ENCODE peak calls at places on chromosomes 5 and 9, in six cellular contexts. X, C, D, Q, Z and P are unnamed samples.

GRCh38 chr5:173210877-173211276 is 24.1 kb downstream of the NKX2-5 start:
- DNase-seq in X (no peak), C (no peak), D (no peak), Q (no peak), Z (no peak), P (no peak)

GRCh38 chr9:86645303-86645702 is 291.1 kb upstream of the TUT7 start:
- DNase-seq in X (no peak), C (no peak), D (no peak), Q (no peak), Z (no peak), P (no peak)

GRCh38 chr9:137057545-137057944 is 3.7 kb upstream of the ENTPD2 start:
- DNase-seq in X (no peak), C (peak), D (no peak), Q (no peak), Z (no peak), P (no peak)

GRCh38 chr5:102720954-102721353 is 34.2 kb upstream of the PAM start:
- DNase-seq in X (no peak), C (no peak), D (no peak), Q (no peak), Z (no peak), P (no peak)

GRCh38 chr5:159034083-159034824 is 65.5 kb downstream of the EBF1 start:
- DNase-seq in X (no peak), C (no peak), D (peak), Q (no peak), Z (no peak), P (peak)

GRCh38 chr5:43192558-43193170 is 639 bp downstream of the NIM1K start:
- DNase-seq in X (no peak), C (no peak), D (peak), Q (peak), Z (no peak), P (no peak)

GRCh38 chr9:16058131-16058549 is 505.3 kb downstream of the CCDC171 start:
- DNase-seq in X (no peak), C (no peak), D (peak), Q (no peak), Z (no peak), P (no peak)

GRCh38 chr5:97550164-97550563 is 367.1 kb upstream of the RIOK2 start:
- DNase-seq in X (no peak), C (no peak), D (peak), Q (no peak), Z (no peak), P (no peak)

GRCh38 chr9:135075234-135076142 is 12.0 kb upstream of the OLFM1 start:
- DNase-seq in X (no peak), C (peak), D (peak), Q (peak), Z (no peak), P (no peak)

GRCh38 chr9:137095664-137096517 is 9.1 kb downstream of the MAN1B1 start:
- DNase-seq in X (peak), C (no peak), D (no peak), Q (peak), Z (peak), P (peak)

GRCh38 chr5:81393430-81393782 is 528 bp downstream of the ACOT12 start:
- DNase-seq in X (no peak), C (no peak), D (no peak), Q (no peak), Z (no peak), P (no peak)

GRCh38 chr5:135887447-135887864 is 8.2 kb downstream of the IL9 start:
- DNase-seq in X (peak), C (peak), D (peak), Q (peak), Z (peak), P (peak)

GRCh38 chr5:88683506-88684135 is 199.4 kb downstream of the MEF2C start:
- DNase-seq in X (no peak), C (peak), D (no peak), Q (peak), Z (no peak), P (no peak)

GRCh38 chr9:21752003-21752402 is 50.4 kb upstream of the MTAP start:
- DNase-seq in X (no peak), C (no peak), D (no peak), Q (no peak), Z (no peak), P (no peak)

GRCh38 chr9:13131396-13131795 is 148.1 kb downstream of the MPDZ start:
- DNase-seq in X (no peak), C (no peak), D (no peak), Q (no peak), Z (no peak), P (no peak)

GRCh38 chr5:1511651-1512540 is 11.9 kb downstream of the LPCAT1 start:
- DNase-seq in X (no peak), C (no peak), D (peak), Q (no peak), Z (no peak), P (no peak)

GRCh38 chr5:33257807-33258491 is 182.8 kb upstream of the TARS1 start:
- DNase-seq in X (no peak), C (no peak), D (peak), Q (no peak), Z (no peak), P (no peak)

GRCh38 chr5:152503206-152503605 is 98.1 kb upstream of the NMUR2 start:
- DNase-seq in X (no peak), C (no peak), D (no peak), Q (no peak), Z (no peak), P (no peak)

GRCh38 chr5:172574845-172575170 is 66.3 kb upstream of the NEURL1B start:
- DNase-seq in X (no peak), C (no peak), D (no peak), Q (no peak), Z (no peak), P (no peak)

GRCh38 chr5:62296998-62297397 is 9.0 kb upstream of the KIF2A start:
- DNase-seq in X (no peak), C (no peak), D (no peak), Q (no peak), Z (no peak), P (no peak)

GRCh38 chr5:43780586-43780985 is 177.6 kb downstream of the NNT start:
- DNase-seq in X (no peak), C (no peak), D (peak), Q (no peak), Z (no peak), P (no peak)

GRCh38 chr9:71383308-71383707 is 261.9 kb upstream of the TRPM3 start:
- DNase-seq in X (no peak), C (no peak), D (no peak), Q (no peak), Z (no peak), P (no peak)

GRCh38 chr9:13378171-13378570 is 98.7 kb upstream of the MPDZ start:
- DNase-seq in X (no peak), C (no peak), D (peak), Q (no peak), Z (no peak), P (no peak)

GRCh38 chr5:24538345-24538744 is 106.4 kb downstream of the CDH10 start:
- DNase-seq in X (no peak), C (no peak), D (no peak), Q (no peak), Z (no peak), P (no peak)

GRCh38 chr5:170330568-170331054 is 33.0 kb upstream of the LCP2 start:
- DNase-seq in X (no peak), C (no peak), D (no peak), Q (no peak), Z (peak), P (no peak)

GRCh38 chr9:95167998-95168397 is 149.5 kb downstream of the FANCC start:
- DNase-seq in X (peak), C (peak), D (peak), Q (peak), Z (no peak), P (no peak)

GRCh38 chr5:38023799-38024198 is 184.0 kb upstream of the GDNF start:
- DNase-seq in X (no peak), C (no peak), D (no peak), Q (no peak), Z (no peak), P (no peak)

GRCh38 chr9:13430717-13431116 is 151.2 kb upstream of the MPDZ start:
- DNase-seq in X (no peak), C (no peak), D (no peak), Q (no peak), Z (no peak), P (no peak)

GRCh38 chr5:136192015-136192525 is 892 bp downstream of the SMIM32 start:
- DNase-seq in X (no peak), C (no peak), D (no peak), Q (peak), Z (no peak), P (no peak)

GRCh38 chr5:128405159-128405558 is 132.9 kb downstream of the FBN2 start:
- DNase-seq in X (no peak), C (no peak), D (no peak), Q (no peak), Z (no peak), P (no peak)

GRCh38 chr5:61817472-61818326 is 485.6 kb downstream of the ZSWIM6 start:
- DNase-seq in X (no peak), C (no peak), D (peak), Q (peak), Z (no peak), P (no peak)

GRCh38 chr5:173814053-173814452 is 74.1 kb upstream of the CPEB4 start:
- DNase-seq in X (no peak), C (no peak), D (no peak), Q (no peak), Z (no peak), P (no peak)

GRCh38 chr9:126058631-126059030 is 268.0 kb upstream of the MVB12B start:
- DNase-seq in X (no peak), C (no peak), D (no peak), Q (peak), Z (no peak), P (no peak)